ENCODE peak calls at places on chromosome 21, in six cellular contexts. Q, L, F, M, A and J are unnamed samples.

GRCh38 chr21:44290327-44291077 is 4.8 kb downstream of the AIRE start:
- DNase-seq in A (no peak), M (no peak), F (no peak), L (no peak), Q (no peak), J (peak)

GRCh38 chr21:39221282-39221996 is 38.2 kb upstream of the PSMG1 start:
- DNase-seq in F (no peak), Q (no peak), A (no peak), L (no peak), M (no peak), J (no peak)

GRCh38 chr21:44958471-44959191 is 18.8 kb downstream of the SLX9 start:
- DNase-seq in M (no peak), A (peak), L (peak), Q (peak), F (no peak), J (peak)

GRCh38 chr21:36730291-36731281 is 31.7 kb downstream of the SIM2 start:
- DNase-seq in Q (no peak), M (no peak), F (no peak), L (no peak), A (no peak), J (no peak)

GRCh38 chr21:43712268-43712942 is 6.5 kb upstream of the PDXK start:
- DNase-seq in M (no peak), A (no peak), F (no peak), Q (no peak), L (no peak), J (no peak)

GRCh38 chr21:24844672-24845071 is 762.6 kb downstream of the MRPL39 start:
- DNase-seq in L (no peak), M (no peak), F (no peak), A (no peak), Q (no peak), J (no peak)

GRCh38 chr21:35342440-35342839 is 293.3 kb upstream of the RUNX1 start:
- DNase-seq in Q (no peak), M (peak), F (no peak), A (no peak), L (no peak), J (no peak)

GRCh38 chr21:27079807-27080206 is 112.9 kb upstream of the ADAMTS5 start:
- DNase-seq in L (no peak), M (no peak), A (no peak), F (no peak), Q (no peak), J (peak)

GRCh38 chr21:40143822-40144525 is 276.7 kb downstream of the PCP4 start:
- DNase-seq in M (peak), F (peak), A (peak), L (no peak), Q (peak), J (peak)

GRCh38 chr21:27424601-27425000 is 457.7 kb upstream of the ADAMTS5 start:
- DNase-seq in F (no peak), M (no peak), Q (no peak), A (no peak), L (no peak), J (no peak)

GRCh38 chr21:41655259-41655658 is 111.6 kb downstream of the RIPK4 start:
- DNase-seq in F (no peak), L (no peak), Q (no peak), A (no peak), M (no peak), J (no peak)

GRCh38 chr21:45538381-45539045 is 3.7 kb downstream of the SLC19A1 start:
- DNase-seq in L (peak), M (no peak), A (no peak), Q (no peak), F (no peak), J (no peak)

GRCh38 chr21:45323487-45324380 is 36.0 kb upstream of the POFUT2 start:
- DNase-seq in A (no peak), Q (no peak), L (peak), M (no peak), F (no peak), J (peak)